ENCODE peak calls at places on chromosomes 5 and 9, in eight cellular contexts. Z, V, N, T, P, O, G and I are unnamed samples.

GRCh38 chr5:118752992-118753391 is 235.4 kb downstream of the DTWD2 start:
- DNase-seq in T (no peak), N (no peak), Z (no peak), P (no peak), G (no peak), O (no peak), V (no peak), I (no peak)

GRCh38 chr5:45042283-45042682 is 233.5 kb downstream of the MRPS30 start:
- DNase-seq in P (no peak), V (no peak), N (no peak), G (no peak), O (no peak), Z (no peak), T (no peak), I (no peak)

GRCh38 chr5:81755320-81755719 is 4.4 kb upstream of the SSBP2 start:
- DNase-seq in N (peak), Z (no peak), O (peak), T (peak), P (no peak), G (peak), V (no peak), I (peak)

GRCh38 chr5:37792976-37793328 is 46.9 kb downstream of the GDNF start:
- DNase-seq in N (no peak), P (no peak), O (no peak), V (no peak), G (no peak), T (peak), Z (no peak), I (no peak)

GRCh38 chr5:169131944-169132343 is 169.0 kb downstream of the SLIT3 start:
- DNase-seq in N (no peak), V (no peak), O (no peak), G (no peak), P (no peak), Z (no peak), T (no peak), I (no peak)

GRCh38 chr5:10315181-10315580 is 7.5 kb upstream of the CMBL start:
- DNase-seq in N (no peak), P (no peak), O (no peak), G (no peak), T (no peak), V (no peak), Z (no peak), I (no peak)

GRCh38 chr9:107172160-107172978 is 110.7 kb upstream of the RAD23B start:
- DNase-seq in T (peak), G (peak), Z (peak), V (peak), O (peak), N (peak), P (peak), I (peak)

GRCh38 chr9:92328225-92328624 is 2.5 kb downstream of the CENPP start:
- DNase-seq in P (no peak), T (peak), V (no peak), O (no peak), Z (no peak), N (no peak), G (no peak), I (no peak)

GRCh38 chr5:17248999-17249634 is 31.7 kb downstream of the BASP1 start:
- DNase-seq in T (peak), G (no peak), P (no peak), Z (no peak), V (no peak), N (no peak), O (no peak), I (no peak)

GRCh38 chr5:133121080-133121479 is 69.3 kb downstream of the HSPA4 start:
- DNase-seq in G (no peak), V (no peak), O (no peak), T (peak), Z (no peak), N (no peak), P (no peak), I (no peak)

GRCh38 chr5:110590187-110590586 is 136.3 kb downstream of the TMEM232 start:
- DNase-seq in T (peak), N (no peak), G (peak), V (no peak), O (no peak), P (no peak), Z (no peak), I (no peak)

GRCh38 chr5:39172593-39172992 is 46.8 kb downstream of the FYB1 start:
- DNase-seq in Z (no peak), G (no peak), T (no peak), O (no peak), P (no peak), N (no peak), V (no peak), I (no peak)

GRCh38 chr5:82991678-82992323 is 85.4 kb downstream of the TMEM167A start:
- DNase-seq in Z (no peak), T (peak), O (no peak), N (no peak), P (no peak), V (no peak), G (no peak), I (no peak)

GRCh38 chr9:122032346-122032745 is 60.8 kb downstream of the TTLL11 start:
- DNase-seq in N (no peak), T (no peak), Z (no peak), P (no peak), V (no peak), G (no peak), O (no peak), I (no peak)

GRCh38 chr9:116482740-116483139 is 204.4 kb upstream of the TRIM32 start:
- DNase-seq in G (no peak), V (peak), P (peak), O (no peak), Z (no peak), N (no peak), T (peak), I (no peak)

GRCh38 chr9:74803366-74804017 is 84.2 kb downstream of the TRPM6 start:
- DNase-seq in G (no peak), O (no peak), T (peak), Z (no peak), V (no peak), P (no peak), N (no peak), I (no peak)

GRCh38 chr9:86766912-86767311 is 180.4 kb downstream of the GAS1 start:
- DNase-seq in V (no peak), Z (no peak), P (no peak), G (no peak), O (no peak), N (peak), T (peak), I (no peak)

GRCh38 chr5:55421074-55421529 is 113.3 kb downstream of the MTREX start:
- DNase-seq in Z (peak), N (no peak), T (no peak), P (no peak), V (no peak), G (no peak), O (no peak), I (no peak)

GRCh38 chr5:145510324-145510723 is 324.8 kb downstream of the PRELID2 start:
- DNase-seq in Z (no peak), N (peak), O (no peak), G (no peak), P (no peak), V (no peak), T (peak), I (no peak)

GRCh38 chr5:135208555-135209494 is 174.8 kb upstream of the PITX1 start:
- DNase-seq in P (no peak), T (peak), Z (peak), N (no peak), V (no peak), G (no peak), O (peak), I (no peak)